ENCODE peak calls at places on chromosome 13, in five cellular contexts. P, U, R, T and Q are unnamed samples.

GRCh38 chr13:110334841-110335490 is 27.9 kb downstream of the COL4A2 start:
- DNase-seq in P (no peak), U (no peak), R (no peak), T (no peak), Q (no peak)

GRCh38 chr13:95535243-95535642 is 17.3 kb upstream of the CLDN10 start:
- DNase-seq in P (no peak), U (no peak), R (peak), T (no peak), Q (no peak)

GRCh38 chr13:90201676-90202425 is 1145.6 kb upstream of the MIR17HG start:
- DNase-seq in P (no peak), U (no peak), R (no peak), T (no peak), Q (no peak)

GRCh38 chr13:79799466-79799865 is 318.5 kb downstream of the NDFIP2 start:
- DNase-seq in P (no peak), U (peak), R (no peak), T (no peak), Q (no peak)

GRCh38 chr13:48126944-48127814 is 32.3 kb upstream of the MED4 start:
- DNase-seq in P (peak), U (peak), R (peak), T (peak), Q (peak)

GRCh38 chr13:74444877-74445479 is 310.8 kb upstream of the KLF12 start:
- DNase-seq in P (no peak), U (peak), R (no peak), T (no peak), Q (no peak)

GRCh38 chr13:98576215-98576945 is 527 bp downstream of the STK24 start:
- DNase-seq in P (no peak), U (peak), R (no peak), T (peak), Q (peak)

GRCh38 chr13:60721063-60721462 is 324.0 kb downstream of the TDRD3 start:
- DNase-seq in P (no peak), U (no peak), R (no peak), T (no peak), Q (no peak)

GRCh38 chr13:97308735-97309429 is 86.7 kb downstream of the MBNL2 start:
- DNase-seq in P (no peak), U (no peak), R (peak), T (no peak), Q (no peak)

GRCh38 chr13:52984881-52985363 is 43.7 kb upstream of the OLFM4 start:
- DNase-seq in P (no peak), U (peak), R (no peak), T (no peak), Q (no peak)

GRCh38 chr13:43333176-43333575 is 309.8 kb downstream of the DNAJC15 start:
- DNase-seq in P (no peak), U (peak), R (no peak), T (no peak), Q (no peak)

GRCh38 chr13:113607477-113608245 is 23.1 kb downstream of the TFDP1 start:
- DNase-seq in P (no peak), U (no peak), R (no peak), T (no peak), Q (peak)

GRCh38 chr13:75959861-75960481 is 323.8 kb downstream of the LMO7 start:
- DNase-seq in P (no peak), U (no peak), R (no peak), T (no peak), Q (no peak)

GRCh38 chr13:22880756-22881701 is 299.8 kb upstream of the SGCG start:
- DNase-seq in P (no peak), U (no peak), R (no peak), T (no peak), Q (no peak)

GRCh38 chr13:45121421-45121820 is 1.1 kb downstream of the GTF2F2 start:
- DNase-seq in P (no peak), U (peak), R (peak), T (no peak), Q (no peak)

GRCh38 chr13:33260168-33261098 is 25.1 kb downstream of the STARD13 start:
- DNase-seq in P (no peak), U (no peak), R (peak), T (no peak), Q (no peak)

GRCh38 chr13:63944896-63945295 is 2529.2 kb upstream of the PCDH20 start:
- DNase-seq in P (no peak), U (no peak), R (no peak), T (no peak), Q (no peak)

GRCh38 chr13:48769107-48769704 is 115.5 kb downstream of the CYSLTR2 start:
- DNase-seq in P (peak), U (peak), R (peak), T (peak), Q (peak)

GRCh38 chr13:84126671-84127171 is 244.4 kb upstream of the SLITRK1 start:
- DNase-seq in P (peak), U (no peak), R (no peak), T (no peak), Q (no peak)

GRCh38 chr13:26880741-26881140 is 120.2 kb upstream of the GPR12 start:
- DNase-seq in P (no peak), U (no peak), R (no peak), T (no peak), Q (no peak)

GRCh38 chr13:92224052-92224821 is 825.8 kb downstream of the GPC5 start:
- DNase-seq in P (no peak), U (no peak), R (no peak), T (no peak), Q (no peak)

GRCh38 chr13:42996584-42996983 is 4.5 kb upstream of the EPSTI1 start:
- DNase-seq in P (no peak), U (no peak), R (peak), T (no peak), Q (peak)

GRCh38 chr13:19658192-19658591 is 24.7 kb downstream of the MPHOSPH8 start:
- DNase-seq in P (no peak), U (peak), R (no peak), T (no peak), Q (no peak)

GRCh38 chr13:49020940-49021548 is 45.3 kb downstream of the FNDC3A start:
- DNase-seq in P (no peak), U (no peak), R (no peak), T (no peak), Q (no peak)

GRCh38 chr13:42007844-42008243 is 40.6 kb upstream of the DGKH start:
- DNase-seq in P (no peak), U (no peak), R (no peak), T (no peak), Q (no peak)

GRCh38 chr13:44819245-44819644 is 170.0 kb downstream of the NUFIP1 start:
- DNase-seq in P (no peak), U (no peak), R (peak), T (no peak), Q (no peak)

GRCh38 chr13:98513837-98514236 is 63.1 kb downstream of the STK24 start:
- DNase-seq in P (no peak), U (no peak), R (no peak), T (no peak), Q (no peak)

GRCh38 chr13:42047561-42048322 is 706 bp upstream of the DGKH start:
- DNase-seq in P (peak), U (peak), R (no peak), T (peak), Q (peak)

GRCh38 chr13:41780736-41781708 is 179.9 kb downstream of the VWA8 start:
- DNase-seq in P (no peak), U (no peak), R (no peak), T (no peak), Q (no peak)

GRCh38 chr13:113651511-113652403 is 6.2 kb downstream of the ATP4B start:
- DNase-seq in P (no peak), U (no peak), R (no peak), T (no peak), Q (no peak)

GRCh38 chr13:24038405-24038804 is 122.1 kb upstream of the SPATA13 start:
- DNase-seq in P (no peak), U (no peak), R (no peak), T (no peak), Q (no peak)

GRCh38 chr13:22014469-22014868 is 343.6 kb downstream of the FGF9 start:
- DNase-seq in P (no peak), U (no peak), R (no peak), T (no peak), Q (no peak)

GRCh38 chr13:23753523-23753922 is 135.7 kb downstream of the MIPEP start:
- DNase-seq in P (no peak), U (no peak), R (peak), T (no peak), Q (no peak)

GRCh38 chr13:45870232-45870631 is 18.7 kb upstream of the SIAH3 start:
- DNase-seq in P (no peak), U (no peak), R (no peak), T (no peak), Q (no peak)

GRCh38 chr13:80904386-80904785 is 563.5 kb upstream of the SPRY2 start:
- DNase-seq in P (no peak), U (no peak), R (no peak), T (no peak), Q (no peak)

GRCh38 chr13:99386911-99387788 is 80.0 kb upstream of the GPR183 start:
- DNase-seq in P (peak), U (peak), R (peak), T (peak), Q (peak)

GRCh38 chr13:87680298-87680697 is 9.1 kb downstream of the SLITRK5 start:
- DNase-seq in P (no peak), U (peak), R (no peak), T (no peak), Q (no peak)

GRCh38 chr13:49635599-49636433 is 7.5 kb downstream of the ARL11 start:
- DNase-seq in P (peak), U (no peak), R (peak), T (no peak), Q (no peak)

GRCh38 chr13:28402057-28402381 is 92.9 kb downstream of the FLT1 start:
- DNase-seq in P (no peak), U (no peak), R (no peak), T (no peak), Q (no peak)

GRCh38 chr13:28396053-28396452 is 98.9 kb downstream of the FLT1 start:
- DNase-seq in P (no peak), U (no peak), R (no peak), T (no peak), Q (no peak)

GRCh38 chr13:28406728-28407266 is 88.1 kb downstream of the FLT1 start:
- DNase-seq in P (no peak), U (no peak), R (no peak), T (no peak), Q (no peak)

DNA sequence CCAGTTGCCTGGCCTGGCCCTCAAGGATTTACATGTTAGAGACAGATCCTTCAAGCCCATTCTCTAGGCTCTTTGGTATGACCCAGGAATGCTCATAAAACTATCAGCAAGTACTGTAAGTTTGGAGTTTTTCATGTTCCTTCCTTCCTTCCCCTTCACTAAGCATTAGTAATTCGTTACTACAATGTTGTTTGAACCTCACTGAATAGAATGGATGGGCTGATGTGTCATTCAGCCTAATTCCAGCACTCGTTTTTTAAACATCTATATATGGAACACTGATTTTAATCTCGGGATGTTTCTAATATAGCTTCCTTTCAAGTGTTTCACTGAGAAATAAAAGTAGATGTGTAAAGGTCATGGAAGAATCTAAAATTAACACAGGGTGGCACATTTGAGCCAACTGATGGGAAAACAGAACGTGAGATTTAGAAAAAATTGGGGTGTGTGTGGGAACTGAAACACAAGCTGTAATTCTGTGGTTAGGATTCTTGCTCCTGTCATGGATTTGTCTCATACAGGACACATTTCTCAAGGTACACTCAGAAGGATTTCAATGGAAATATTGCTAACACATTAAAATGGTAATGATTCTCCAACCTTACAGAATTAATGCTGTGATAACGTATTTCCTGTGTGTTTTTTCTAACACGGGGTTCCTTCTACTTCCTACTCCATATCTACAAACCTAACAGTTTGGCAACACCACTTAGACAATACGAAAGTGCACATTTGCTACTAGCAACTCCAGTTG is 93.4 kb downstream of the FLT1 start:
- DNase-seq in P (peak), U (no peak), R (no peak), T (no peak), Q (peak)
- TF ChIP-seq REST in P (no peak), U (no peak), R (no peak), T (no peak), Q (no peak)

GRCh38 chr13:83048419-83048818 is 833.9 kb downstream of the SLITRK1 start:
- DNase-seq in P (no peak), U (no peak), R (no peak), T (no peak), Q (no peak)
- TF ChIP-seq GABPA in P (no peak), U (no peak), R (no peak), T (no peak), Q (no peak)

DNA sequence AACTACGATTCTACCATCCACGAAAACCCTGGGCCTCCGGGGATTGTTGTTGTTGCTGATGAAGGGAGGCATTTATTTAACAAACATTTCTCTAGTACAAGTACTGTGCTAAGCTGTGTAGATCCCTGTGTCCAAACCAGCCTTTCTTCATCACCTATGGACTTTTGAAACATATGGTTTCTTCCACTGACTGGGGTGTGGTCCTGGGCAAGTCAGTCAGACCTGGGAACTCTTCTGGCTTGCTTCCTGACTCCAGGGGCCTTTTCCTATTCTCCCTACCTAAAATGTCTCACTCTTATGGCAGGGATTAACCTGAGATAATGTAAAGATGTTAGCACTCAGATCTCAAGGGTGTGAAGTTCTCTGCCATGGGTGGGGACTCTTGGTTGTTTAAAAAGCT is 46.8 kb downstream of the EFNB2 start:
- DNase-seq in P (no peak), U (no peak), R (no peak), T (no peak), Q (no peak)
- H3K4me3 ChIP-seq in P (no peak), U (no peak), R (no peak), T (no peak), Q (no peak)

DNA sequence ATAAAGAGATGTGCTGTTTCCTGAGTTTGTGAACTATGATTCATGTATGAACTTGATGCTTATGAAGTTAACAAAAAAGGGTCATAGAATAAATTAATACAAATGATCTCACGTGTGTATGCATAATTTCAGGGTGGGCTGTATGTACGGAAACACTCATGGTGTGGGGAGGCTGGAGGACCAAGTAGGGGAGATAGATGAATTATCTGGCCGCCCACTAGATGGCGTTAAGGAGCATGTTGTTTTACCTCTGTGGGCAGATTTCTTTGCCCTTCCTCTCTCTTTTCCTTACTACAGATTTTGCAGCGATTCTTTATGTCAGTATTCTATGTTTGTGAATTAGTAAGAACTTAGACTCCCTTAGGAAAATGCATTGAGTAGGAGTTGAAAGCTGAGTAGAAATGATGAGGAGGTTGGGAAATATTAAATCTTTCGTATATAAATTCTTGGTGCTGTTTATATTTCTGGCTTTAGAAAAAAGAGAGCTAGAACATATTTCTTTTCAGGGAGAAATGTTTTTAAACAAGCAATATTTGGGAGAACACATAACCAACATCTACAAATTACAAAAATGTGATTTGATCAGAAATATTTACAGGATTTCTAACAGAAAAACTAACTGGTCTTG is 47.4 kb upstream of the TMTC4 start:
- DNase-seq in P (no peak), U (peak), R (peak), T (peak), Q (peak)
- TF ChIP-seq REST in P (no peak), U (no peak), R (no peak), T (no peak), Q (no peak)

GRCh38 chr13:106151056-106151699 is 384.3 kb downstream of the EFNB2 start:
- DNase-seq in P (no peak), U (no peak), R (no peak), T (no peak), Q (no peak)
- TF ChIP-seq GABPA in P (no peak), U (no peak), R (no peak), T (no peak), Q (no peak)

GRCh38 chr13:30446122-30446500 is 19.6 kb downstream of the HMGB1 start:
- DNase-seq in P (no peak), U (no peak), R (no peak), T (no peak), Q (no peak)
- H3K4me3 ChIP-seq in P (peak), U (no peak), R (peak), T (no peak), Q (no peak)